ENCODE peak calls at places on chromosomes 7 and 10, in six cellular contexts. One of them, this sample, is unnamed.

GRCh38 chr10:96619120-96619519 is 32.3 kb upstream of the TM9SF3 start:
- DNase-seq in iPS DF 6.9: no peak
- DNase-seq in Karpas-422: no peak
- DNase-seq in WERI-Rb-1: peak; percentile 93
- DNase-seq in CD8-positive, alpha-beta memory T cell: no peak
- DNase-seq in RWPE2: no peak
- DNase-seq in this sample: peak; percentile 20

GRCh38 chr7:46580756-46581155 is 659.7 kb upstream of the IGFBP3 start:
- DNase-seq in iPS DF 6.9: no peak
- DNase-seq in Karpas-422: no peak
- DNase-seq in WERI-Rb-1: no peak
- DNase-seq in CD8-positive, alpha-beta memory T cell: no peak
- DNase-seq in RWPE2: no peak
- DNase-seq in this sample: no peak

GRCh38 chr10:38054361-38054797 is 39.8 kb upstream of the ZNF37A start:
- DNase-seq in iPS DF 6.9: no peak
- DNase-seq in Karpas-422: no peak
- DNase-seq in WERI-Rb-1: no peak
- DNase-seq in CD8-positive, alpha-beta memory T cell: no peak
- DNase-seq in RWPE2: no peak
- DNase-seq in this sample: no peak

GRCh38 chr10:102449321-102450123 is 1.8 kb downstream of the C10orf95 start:
- DNase-seq in iPS DF 6.9: no peak
- DNase-seq in Karpas-422: peak; percentile 91
- DNase-seq in WERI-Rb-1: peak; percentile 83
- DNase-seq in CD8-positive, alpha-beta memory T cell: peak; percentile 83
- DNase-seq in RWPE2: peak; percentile 92
- DNase-seq in this sample: peak; percentile 70

GRCh38 chr7:38942431-38943051 is 33.5 kb upstream of the VPS41 start:
- DNase-seq in iPS DF 6.9: no peak
- DNase-seq in Karpas-422: no peak
- DNase-seq in WERI-Rb-1: no peak
- DNase-seq in CD8-positive, alpha-beta memory T cell: no peak
- DNase-seq in RWPE2: no peak
- DNase-seq in this sample: no peak

GRCh38 chr7:139294951-139295555 is 46.1 kb upstream of the FMC1 start:
- DNase-seq in iPS DF 6.9: no peak
- DNase-seq in Karpas-422: no peak
- DNase-seq in WERI-Rb-1: peak; percentile 16
- DNase-seq in CD8-positive, alpha-beta memory T cell: no peak
- DNase-seq in RWPE2: no peak
- DNase-seq in this sample: no peak

GRCh38 chr10:27742926-27743735 is 2.5 kb downstream of the MKX start:
- DNase-seq in iPS DF 6.9: no peak
- DNase-seq in Karpas-422: no peak
- DNase-seq in WERI-Rb-1: no peak
- DNase-seq in CD8-positive, alpha-beta memory T cell: no peak
- DNase-seq in RWPE2: peak; percentile 56
- DNase-seq in this sample: peak; percentile 38

GRCh38 chr7:87060288-87060537 is 759 bp upstream of the ELAPOR2 start:
- DNase-seq in iPS DF 6.9: no peak
- DNase-seq in Karpas-422: peak; percentile 42
- DNase-seq in WERI-Rb-1: no peak
- DNase-seq in CD8-positive, alpha-beta memory T cell: no peak
- DNase-seq in RWPE2: no peak
- DNase-seq in this sample: no peak

GRCh38 chr7:155251831-155252230 is 45.8 kb upstream of the INSIG1 start:
- DNase-seq in iPS DF 6.9: no peak
- DNase-seq in Karpas-422: no peak
- DNase-seq in WERI-Rb-1: no peak
- DNase-seq in CD8-positive, alpha-beta memory T cell: no peak
- DNase-seq in RWPE2: no peak
- DNase-seq in this sample: no peak

GRCh38 chr7:155252958-155253501 is 44.6 kb upstream of the INSIG1 start:
- DNase-seq in iPS DF 6.9: no peak
- DNase-seq in Karpas-422: no peak
- DNase-seq in WERI-Rb-1: no peak
- DNase-seq in CD8-positive, alpha-beta memory T cell: no peak
- DNase-seq in RWPE2: no peak
- DNase-seq in this sample: no peak

GRCh38 chr7:155255071-155255470 is 42.6 kb upstream of the INSIG1 start:
- DNase-seq in iPS DF 6.9: no peak
- DNase-seq in Karpas-422: no peak
- DNase-seq in WERI-Rb-1: no peak
- DNase-seq in CD8-positive, alpha-beta memory T cell: no peak
- DNase-seq in RWPE2: no peak
- DNase-seq in this sample: no peak

GRCh38 chr7:155254018-155254417 is 43.7 kb upstream of the INSIG1 start:
- DNase-seq in iPS DF 6.9: no peak
- DNase-seq in Karpas-422: no peak
- DNase-seq in WERI-Rb-1: no peak
- DNase-seq in CD8-positive, alpha-beta memory T cell: no peak
- DNase-seq in RWPE2: no peak
- DNase-seq in this sample: no peak

GRCh38 chr7:155252388-155252957 is 45.2 kb upstream of the INSIG1 start:
- DNase-seq in iPS DF 6.9: no peak
- DNase-seq in Karpas-422: peak; percentile 44
- DNase-seq in WERI-Rb-1: no peak
- DNase-seq in CD8-positive, alpha-beta memory T cell: no peak
- DNase-seq in RWPE2: no peak
- DNase-seq in this sample: no peak
- H3K4me3 ChIP-seq in iPS DF 6.9: no peak overlapping the region
- H3K4me3 ChIP-seq in Karpas-422: no peak overlapping the region
- H3K4me3 ChIP-seq in WERI-Rb-1: no peak overlapping the region
- H3K4me3 ChIP-seq in CD8-positive, alpha-beta memory T cell: no peak overlapping the region
- H3K4me3 ChIP-seq in RWPE2: no peak overlapping the region
- H3K4me3 ChIP-seq in this sample: no peak overlapping the region

DNA sequence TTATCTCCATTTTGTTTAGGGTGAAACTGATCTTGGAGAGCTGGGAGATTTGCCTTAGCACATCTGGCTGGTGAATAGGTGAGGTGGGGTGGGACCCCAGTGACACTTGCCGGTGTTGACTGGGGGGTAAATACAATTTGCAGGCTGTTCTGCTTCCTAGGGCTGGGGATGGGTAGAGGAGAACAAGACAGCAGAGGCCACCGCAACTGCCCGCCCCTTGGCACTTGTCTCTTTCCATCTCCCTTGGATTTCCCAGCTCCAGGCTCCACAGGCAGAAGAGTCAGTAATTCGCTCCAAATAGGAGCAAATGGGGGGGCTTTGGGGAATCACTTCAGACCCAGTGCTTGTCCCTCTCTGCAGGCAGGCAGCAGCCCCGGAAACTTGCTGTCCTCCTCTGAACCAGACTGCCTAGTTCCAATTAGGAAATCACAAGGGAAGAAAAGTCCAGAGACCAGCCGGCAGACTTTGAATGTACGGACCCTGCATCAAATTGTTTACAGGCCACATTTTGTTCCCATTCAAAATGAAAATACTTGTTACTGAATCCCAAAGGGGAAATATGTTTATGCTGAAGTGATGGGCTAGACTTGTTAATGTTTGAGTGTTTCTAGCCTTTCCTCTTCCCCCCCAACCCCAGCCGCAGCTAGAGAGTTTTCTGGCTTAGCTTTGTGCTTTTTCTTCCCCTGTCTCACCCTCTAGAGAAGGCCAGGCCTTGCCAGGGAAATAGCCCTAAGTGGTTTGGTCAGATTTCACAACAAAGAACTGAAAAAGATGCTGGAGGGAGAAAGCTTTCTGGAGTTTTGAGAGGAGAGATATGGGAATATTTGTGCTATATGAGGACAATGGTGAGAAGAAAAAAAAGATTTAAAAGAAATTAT is 10.0 kb upstream of the INPP5F start:
- DNase-seq in iPS DF 6.9: no peak
- DNase-seq in Karpas-422: no peak
- DNase-seq in WERI-Rb-1: no peak
- DNase-seq in CD8-positive, alpha-beta memory T cell: no peak
- DNase-seq in RWPE2: no peak
- DNase-seq in this sample: no peak
- H3K27ac ChIP-seq in iPS DF 6.9: no peak overlapping the region
- H3K27ac ChIP-seq in Karpas-422: no peak overlapping the region
- H3K27ac ChIP-seq in WERI-Rb-1: no peak overlapping the region
- H3K27ac ChIP-seq in CD8-positive, alpha-beta memory T cell: no peak overlapping the region
- H3K27ac ChIP-seq in RWPE2: no peak overlapping the region
- H3K27ac ChIP-seq in this sample: no peak overlapping the region

GRCh38 chr7:29146082-29146706 is at the start of gene CPVL:
- DNase-seq in iPS DF 6.9: peak; percentile 57
- DNase-seq in Karpas-422: no peak
- DNase-seq in WERI-Rb-1: no peak
- DNase-seq in CD8-positive, alpha-beta memory T cell: no peak
- DNase-seq in RWPE2: no peak
- DNase-seq in this sample: peak; percentile 72
- H3K4me3 ChIP-seq in iPS DF 6.9: peak within 1 kb of the TSS; percentile 69
- H3K4me3 ChIP-seq in Karpas-422: no peak within 1 kb of the TSS
- H3K4me3 ChIP-seq in WERI-Rb-1: no peak within 1 kb of the TSS
- H3K4me3 ChIP-seq in CD8-positive, alpha-beta memory T cell: no peak within 1 kb of the TSS
- H3K4me3 ChIP-seq in RWPE2: peak within 1 kb of the TSS; percentile 39
- H3K4me3 ChIP-seq in this sample: peak within 1 kb of the TSS; percentile 57

GRCh38 chr7:149748223-149748874 is 25.0 kb downstream of the ZNF467 start:
- DNase-seq in iPS DF 6.9: no peak
- DNase-seq in Karpas-422: no peak
- DNase-seq in WERI-Rb-1: no peak
- DNase-seq in CD8-positive, alpha-beta memory T cell: no peak
- DNase-seq in RWPE2: no peak
- DNase-seq in this sample: no peak
- H3K27ac ChIP-seq in iPS DF 6.9: no peak overlapping the region
- H3K27ac ChIP-seq in Karpas-422: no peak overlapping the region
- H3K27ac ChIP-seq in WERI-Rb-1: no peak overlapping the region
- H3K27ac ChIP-seq in CD8-positive, alpha-beta memory T cell: no peak overlapping the region
- H3K27ac ChIP-seq in RWPE2: no peak overlapping the region
- H3K27ac ChIP-seq in this sample: no peak overlapping the region

This sample was measured in SJCRH30.